ENCODE peak calls at places on chromosomes 5 and 9, in eight cellular contexts. One of them, this sample, is unnamed.

GRCh38 chr5:166596043-166596442 is 1695.4 kb upstream of the WWC1 start:
- DNase-seq in activated T-cell treated with anti-CD3 and anti-CD28 coated beads for 4 hours: no peak
- DNase-seq in epithelial cell of esophagus: no peak
- DNase-seq in KG1: no peak
- DNase-seq in activated CD8-positive, alpha-beta memory T cell treated with anti-CD3 and anti-CD28 coated beads for 4 hours: no peak
- DNase-seq in NCI-H1105: peak; percentile 0
- DNase-seq in gastrocnemius medialis: no peak
- DNase-seq in mesothelial cell of epicardium: no peak
- DNase-seq in this sample: no peak

GRCh38 chr5:58980890-58981289 is 398.0 kb downstream of the RAB3C start:
- DNase-seq in activated T-cell treated with anti-CD3 and anti-CD28 coated beads for 4 hours: no peak
- DNase-seq in epithelial cell of esophagus: no peak
- DNase-seq in KG1: no peak
- DNase-seq in activated CD8-positive, alpha-beta memory T cell treated with anti-CD3 and anti-CD28 coated beads for 4 hours: no peak
- DNase-seq in NCI-H1105: no peak
- DNase-seq in gastrocnemius medialis: no peak
- DNase-seq in mesothelial cell of epicardium: no peak
- DNase-seq in this sample: no peak

GRCh38 chr9:92180669-92181181 is 65.5 kb upstream of the SPTLC1 start:
- DNase-seq in activated T-cell treated with anti-CD3 and anti-CD28 coated beads for 4 hours: no peak
- DNase-seq in epithelial cell of esophagus: peak; percentile 50
- DNase-seq in KG1: no peak
- DNase-seq in activated CD8-positive, alpha-beta memory T cell treated with anti-CD3 and anti-CD28 coated beads for 4 hours: no peak
- DNase-seq in NCI-H1105: no peak
- DNase-seq in gastrocnemius medialis: no peak
- DNase-seq in mesothelial cell of epicardium: no peak
- DNase-seq in this sample: no peak

GRCh38 chr5:32329395-32329834 is 16.7 kb upstream of the MTMR12 start:
- DNase-seq in activated T-cell treated with anti-CD3 and anti-CD28 coated beads for 4 hours: peak; percentile 38
- DNase-seq in epithelial cell of esophagus: peak; percentile 74
- DNase-seq in KG1: peak; percentile 13
- DNase-seq in activated CD8-positive, alpha-beta memory T cell treated with anti-CD3 and anti-CD28 coated beads for 4 hours: peak; percentile 6
- DNase-seq in NCI-H1105: no peak
- DNase-seq in gastrocnemius medialis: peak; percentile 28
- DNase-seq in mesothelial cell of epicardium: no peak
- DNase-seq in this sample: no peak

GRCh38 chr5:76816110-76816831 is 2.6 kb upstream of the F2RL1 start:
- DNase-seq in activated T-cell treated with anti-CD3 and anti-CD28 coated beads for 4 hours: no peak
- DNase-seq in epithelial cell of esophagus: peak; percentile 50
- DNase-seq in KG1: no peak
- DNase-seq in activated CD8-positive, alpha-beta memory T cell treated with anti-CD3 and anti-CD28 coated beads for 4 hours: no peak
- DNase-seq in NCI-H1105: no peak
- DNase-seq in gastrocnemius medialis: no peak
- DNase-seq in mesothelial cell of epicardium: no peak
- DNase-seq in this sample: no peak

GRCh38 chr9:88605500-88606172 is 70.7 kb downstream of the NXNL2 start:
- DNase-seq in activated T-cell treated with anti-CD3 and anti-CD28 coated beads for 4 hours: no peak
- DNase-seq in epithelial cell of esophagus: no peak
- DNase-seq in KG1: no peak
- DNase-seq in activated CD8-positive, alpha-beta memory T cell treated with anti-CD3 and anti-CD28 coated beads for 4 hours: no peak
- DNase-seq in NCI-H1105: no peak
- DNase-seq in gastrocnemius medialis: no peak
- DNase-seq in mesothelial cell of epicardium: no peak
- DNase-seq in this sample: no peak

GRCh38 chr5:159444441-159445082 is 114.3 kb upstream of the IL12B start:
- DNase-seq in activated T-cell treated with anti-CD3 and anti-CD28 coated beads for 4 hours: no peak
- DNase-seq in epithelial cell of esophagus: peak; percentile 71
- DNase-seq in KG1: no peak
- DNase-seq in activated CD8-positive, alpha-beta memory T cell treated with anti-CD3 and anti-CD28 coated beads for 4 hours: no peak
- DNase-seq in NCI-H1105: no peak
- DNase-seq in gastrocnemius medialis: no peak
- DNase-seq in mesothelial cell of epicardium: no peak
- DNase-seq in this sample: no peak

GRCh38 chr5:65721050-65721774 is 697 bp downstream of the SGTB start:
- DNase-seq in activated T-cell treated with anti-CD3 and anti-CD28 coated beads for 4 hours: no peak
- DNase-seq in epithelial cell of esophagus: peak; percentile 49
- DNase-seq in KG1: no peak
- DNase-seq in activated CD8-positive, alpha-beta memory T cell treated with anti-CD3 and anti-CD28 coated beads for 4 hours: no peak
- DNase-seq in NCI-H1105: peak; percentile 12
- DNase-seq in gastrocnemius medialis: peak; percentile 23
- DNase-seq in mesothelial cell of epicardium: peak; percentile 65
- DNase-seq in this sample: peak; percentile 14

GRCh38 chr9:96057155-96057554 is 181.7 kb downstream of the ERCC6L2 start:
- DNase-seq in activated T-cell treated with anti-CD3 and anti-CD28 coated beads for 4 hours: peak; percentile 7
- DNase-seq in epithelial cell of esophagus: peak; percentile 22
- DNase-seq in KG1: no peak
- DNase-seq in activated CD8-positive, alpha-beta memory T cell treated with anti-CD3 and anti-CD28 coated beads for 4 hours: no peak
- DNase-seq in NCI-H1105: no peak
- DNase-seq in gastrocnemius medialis: no peak
- DNase-seq in mesothelial cell of epicardium: no peak
- DNase-seq in this sample: no peak

GRCh38 chr5:38547257-38547656 is 9.2 kb downstream of the LIFR start:
- DNase-seq in activated T-cell treated with anti-CD3 and anti-CD28 coated beads for 4 hours: no peak
- DNase-seq in epithelial cell of esophagus: no peak
- DNase-seq in KG1: no peak
- DNase-seq in activated CD8-positive, alpha-beta memory T cell treated with anti-CD3 and anti-CD28 coated beads for 4 hours: no peak
- DNase-seq in NCI-H1105: no peak
- DNase-seq in gastrocnemius medialis: no peak
- DNase-seq in mesothelial cell of epicardium: no peak
- DNase-seq in this sample: no peak

This sample was measured in NCI-H2227 treated with DMSO at 0.1 percent for 48 hours.